ENCODE peak calls at places on chromosomes 2 and 18, in six cellular contexts. One of them, this sample, is unnamed.
A peak's percentile ranks its signal among the peaks of the same experiment; 100 is the strongest.

GRCh38 chr2:197309369-197310231 is 980 bp downstream of the ANKRD44 start:
- DNase-seq in CD8-positive, alpha-beta memory T cell: peak; percentile 69
- DNase-seq in K562: no peak
- DNase-seq in Panc1: no peak
- DNase-seq in prostate gland: peak; percentile 9
- DNase-seq in ascending aorta: no peak
- DNase-seq in this sample: no peak

GRCh38 chr2:238042849-238043584 is 17.8 kb upstream of the SCLY start:
- DNase-seq in CD8-positive, alpha-beta memory T cell: no peak
- DNase-seq in K562: no peak
- DNase-seq in Panc1: no peak
- DNase-seq in prostate gland: peak; percentile 21
- DNase-seq in ascending aorta: no peak
- DNase-seq in this sample: no peak

GRCh38 chr2:168614291-168615018 is 158.4 kb downstream of the CERS6 start:
- DNase-seq in CD8-positive, alpha-beta memory T cell: no peak
- DNase-seq in K562: no peak
- DNase-seq in Panc1: no peak
- DNase-seq in prostate gland: no peak
- DNase-seq in ascending aorta: no peak
- DNase-seq in this sample: no peak

GRCh38 chr2:240655931-240656886 is 26.5 kb downstream of the AQP12B start:
- DNase-seq in CD8-positive, alpha-beta memory T cell: no peak
- DNase-seq in K562: peak; percentile 4
- DNase-seq in Panc1: no peak
- DNase-seq in prostate gland: no peak
- DNase-seq in ascending aorta: no peak
- DNase-seq in this sample: peak; percentile 59

GRCh38 chr2:214412679-214413078 is 1.8 kb downstream of the VWC2L start:
- DNase-seq in CD8-positive, alpha-beta memory T cell: no peak
- DNase-seq in K562: no peak
- DNase-seq in Panc1: no peak
- DNase-seq in prostate gland: no peak
- DNase-seq in ascending aorta: no peak
- DNase-seq in this sample: no peak

GRCh38 chr2:68336192-68336591 is 16.4 kb upstream of the CNRIP1 start:
- DNase-seq in CD8-positive, alpha-beta memory T cell: no peak
- DNase-seq in K562: no peak
- DNase-seq in Panc1: no peak
- DNase-seq in prostate gland: no peak
- DNase-seq in ascending aorta: no peak
- DNase-seq in this sample: peak; percentile 11

GRCh38 chr2:105321875-105322646 is 7.5 kb downstream of the TGFBRAP1 start:
- DNase-seq in CD8-positive, alpha-beta memory T cell: no peak
- DNase-seq in K562: no peak
- DNase-seq in Panc1: no peak
- DNase-seq in prostate gland: no peak
- DNase-seq in ascending aorta: no peak
- DNase-seq in this sample: no peak

GRCh38 chr18:49849331-49850217 is 36.2 kb upstream of the ACAA2 start:
- DNase-seq in CD8-positive, alpha-beta memory T cell: no peak
- DNase-seq in K562: peak; percentile 24
- DNase-seq in Panc1: peak; percentile 36
- DNase-seq in prostate gland: no peak
- DNase-seq in ascending aorta: no peak
- DNase-seq in this sample: peak; percentile 82

GRCh38 chr2:189178726-189179606 is 595 bp downstream of the COL5A2 start:
- DNase-seq in CD8-positive, alpha-beta memory T cell: no peak
- DNase-seq in K562: no peak
- DNase-seq in Panc1: no peak
- DNase-seq in prostate gland: no peak
- DNase-seq in ascending aorta: no peak
- DNase-seq in this sample: peak; percentile 59

GRCh38 chr18:29218101-29218500 is 1041.2 kb upstream of the CDH2 start:
- DNase-seq in CD8-positive, alpha-beta memory T cell: no peak
- DNase-seq in K562: no peak
- DNase-seq in Panc1: no peak
- DNase-seq in prostate gland: no peak
- DNase-seq in ascending aorta: no peak
- DNase-seq in this sample: no peak

GRCh38 chr2:85255813-85256581 is 71.8 kb downstream of the TGOLN2 start:
- DNase-seq in CD8-positive, alpha-beta memory T cell: no peak
- DNase-seq in K562: no peak
- DNase-seq in Panc1: no peak
- DNase-seq in prostate gland: peak; percentile 47
- DNase-seq in ascending aorta: no peak
- DNase-seq in this sample: peak; percentile 36

GRCh38 chr2:70707706-70708105 is 60.3 kb downstream of the ADD2 start:
- DNase-seq in CD8-positive, alpha-beta memory T cell: no peak
- DNase-seq in K562: no peak
- DNase-seq in Panc1: no peak
- DNase-seq in prostate gland: no peak
- DNase-seq in ascending aorta: no peak
- DNase-seq in this sample: no peak

GRCh38 chr18:34723143-34723542 is 13.0 kb downstream of the DTNA start:
- DNase-seq in CD8-positive, alpha-beta memory T cell: no peak
- DNase-seq in K562: no peak
- DNase-seq in Panc1: no peak
- DNase-seq in prostate gland: no peak
- DNase-seq in ascending aorta: no peak
- DNase-seq in this sample: no peak

GRCh38 chr2:233439191-233439590 is 84.9 kb downstream of the DGKD start:
- DNase-seq in CD8-positive, alpha-beta memory T cell: no peak
- DNase-seq in K562: no peak
- DNase-seq in Panc1: no peak
- DNase-seq in prostate gland: no peak
- DNase-seq in ascending aorta: no peak
- DNase-seq in this sample: no peak

GRCh38 chr2:215238485-215239098 is 73.3 kb upstream of the ATIC start:
- DNase-seq in CD8-positive, alpha-beta memory T cell: no peak
- DNase-seq in K562: no peak
- DNase-seq in Panc1: no peak
- DNase-seq in prostate gland: no peak
- DNase-seq in ascending aorta: no peak
- DNase-seq in this sample: no peak

GRCh38 chr18:26483633-26484032 is 64.7 kb downstream of the KCTD1 start:
- DNase-seq in CD8-positive, alpha-beta memory T cell: no peak
- DNase-seq in K562: no peak
- DNase-seq in Panc1: no peak
- DNase-seq in prostate gland: no peak
- DNase-seq in ascending aorta: no peak
- DNase-seq in this sample: no peak

GRCh38 chr2:16553222-16553621 is 112.4 kb downstream of the CYRIA start:
- DNase-seq in CD8-positive, alpha-beta memory T cell: no peak
- DNase-seq in K562: peak; percentile 23
- DNase-seq in Panc1: no peak
- DNase-seq in prostate gland: peak; percentile 21
- DNase-seq in ascending aorta: no peak
- DNase-seq in this sample: peak; percentile 41

GRCh38 chr18:54878057-54878661 is 49.9 kb downstream of the RAB27B start:
- DNase-seq in CD8-positive, alpha-beta memory T cell: no peak
- DNase-seq in K562: no peak
- DNase-seq in Panc1: no peak
- DNase-seq in prostate gland: no peak
- DNase-seq in ascending aorta: no peak
- DNase-seq in this sample: peak; percentile 13

GRCh38 chr2:230886641-230887040 is 21.9 kb downstream of the ITM2C start:
- DNase-seq in CD8-positive, alpha-beta memory T cell: no peak
- DNase-seq in K562: no peak
- DNase-seq in Panc1: no peak
- DNase-seq in prostate gland: no peak
- DNase-seq in ascending aorta: no peak
- DNase-seq in this sample: no peak

GRCh38 chr18:6109743-6110142 is 214.4 kb upstream of the TMEM200C start:
- DNase-seq in CD8-positive, alpha-beta memory T cell: no peak
- DNase-seq in K562: no peak
- DNase-seq in Panc1: no peak
- DNase-seq in prostate gland: no peak
- DNase-seq in ascending aorta: no peak
- DNase-seq in this sample: no peak

GRCh38 chr2:54708584-54709340 is 14.7 kb upstream of the EML6 start:
- DNase-seq in CD8-positive, alpha-beta memory T cell: no peak
- DNase-seq in K562: no peak
- DNase-seq in Panc1: no peak
- DNase-seq in prostate gland: peak; percentile 47
- DNase-seq in ascending aorta: no peak
- DNase-seq in this sample: no peak

GRCh38 chr2:40361478-40361877 is 90.4 kb downstream of the SLC8A1 start:
- DNase-seq in CD8-positive, alpha-beta memory T cell: no peak
- DNase-seq in K562: no peak
- DNase-seq in Panc1: no peak
- DNase-seq in prostate gland: no peak
- DNase-seq in ascending aorta: no peak
- DNase-seq in this sample: no peak

GRCh38 chr2:101909760-101910159 is 82.0 kb upstream of the IL1R2 start:
- DNase-seq in CD8-positive, alpha-beta memory T cell: no peak
- DNase-seq in K562: no peak
- DNase-seq in Panc1: no peak
- DNase-seq in prostate gland: no peak
- DNase-seq in ascending aorta: no peak
- DNase-seq in this sample: no peak

DNA sequence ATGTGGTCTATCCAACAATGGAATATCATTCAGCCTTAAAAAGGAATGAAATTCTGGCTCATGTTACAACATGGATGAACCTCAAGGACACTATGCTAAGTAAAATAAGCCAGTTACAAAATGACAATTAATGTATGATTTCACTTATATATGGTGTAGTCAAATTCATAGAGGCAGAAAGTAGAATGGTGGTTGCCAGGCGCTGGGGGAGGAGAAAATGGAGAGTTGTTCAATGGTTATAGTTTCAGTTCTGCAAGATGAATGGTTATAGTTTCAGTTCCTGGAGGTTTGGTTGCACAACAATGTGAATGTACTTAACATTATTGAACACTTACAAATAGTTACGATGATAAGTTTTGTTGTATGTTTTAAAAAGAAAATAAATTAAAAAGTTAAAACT is 79.2 kb upstream of the IL1R2 start:
- DNase-seq in CD8-positive, alpha-beta memory T cell: no peak
- DNase-seq in K562: no peak
- DNase-seq in Panc1: no peak
- DNase-seq in prostate gland: no peak
- DNase-seq in ascending aorta: no peak
- DNase-seq in this sample: no peak
- H3K4me3 ChIP-seq in CD8-positive, alpha-beta memory T cell: no peak overlapping the region
- H3K4me3 ChIP-seq in K562: no peak overlapping the region
- H3K4me3 ChIP-seq in Panc1: no peak overlapping the region
- H3K4me3 ChIP-seq in prostate gland: no peak overlapping the region
- H3K4me3 ChIP-seq in ascending aorta: no peak overlapping the region
- H3K4me3 ChIP-seq in this sample: no peak overlapping the region

GRCh38 chr2:38671303-38671702 is 5.4 kb downstream of the GALM start:
- DNase-seq in CD8-positive, alpha-beta memory T cell: no peak
- DNase-seq in K562: no peak
- DNase-seq in Panc1: no peak
- DNase-seq in prostate gland: no peak
- DNase-seq in ascending aorta: no peak
- DNase-seq in this sample: no peak

GRCh38 chr2:38672445-38673364 is 6.8 kb downstream of the GALM start:
- DNase-seq in CD8-positive, alpha-beta memory T cell: no peak
- DNase-seq in K562: no peak
- DNase-seq in Panc1: no peak
- DNase-seq in prostate gland: no peak
- DNase-seq in ascending aorta: no peak
- DNase-seq in this sample: no peak

GRCh38 chr2:38671946-38672345 is 6.0 kb downstream of the GALM start:
- DNase-seq in CD8-positive, alpha-beta memory T cell: no peak
- DNase-seq in K562: no peak
- DNase-seq in Panc1: no peak
- DNase-seq in prostate gland: no peak
- DNase-seq in ascending aorta: no peak
- DNase-seq in this sample: no peak

GRCh38 chr2:38682008-38682575 is 16.2 kb downstream of the GALM start:
- DNase-seq in CD8-positive, alpha-beta memory T cell: no peak
- DNase-seq in K562: no peak
- DNase-seq in Panc1: no peak
- DNase-seq in prostate gland: no peak
- DNase-seq in ascending aorta: no peak
- DNase-seq in this sample: no peak

DNA sequence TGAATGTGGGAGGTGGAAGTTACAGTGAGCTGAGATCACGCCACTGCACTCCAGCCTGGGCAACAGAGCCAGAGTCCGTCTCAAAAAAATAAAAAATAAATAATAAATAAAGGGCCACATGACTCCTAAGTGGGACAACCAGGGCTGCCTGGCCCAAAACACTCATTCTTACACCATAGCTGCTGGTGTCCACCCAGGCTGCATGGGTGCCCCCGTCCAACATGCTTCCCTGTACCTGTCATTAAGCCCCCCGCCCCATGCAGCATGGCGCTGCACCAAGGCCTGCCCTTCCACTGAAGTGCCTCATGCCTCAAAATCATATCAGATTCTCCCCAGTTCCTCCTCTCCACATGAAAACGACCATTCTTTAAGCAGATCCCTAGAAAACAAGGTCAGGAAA is 10.8 kb downstream of the GALM start:
- DNase-seq in CD8-positive, alpha-beta memory T cell: no peak
- DNase-seq in K562: no peak
- DNase-seq in Panc1: no peak
- DNase-seq in prostate gland: no peak
- DNase-seq in ascending aorta: no peak
- DNase-seq in this sample: no peak
- H3K27ac ChIP-seq in CD8-positive, alpha-beta memory T cell: no peak overlapping the region
- H3K27ac ChIP-seq in K562: no peak overlapping the region
- H3K27ac ChIP-seq in Panc1: peak overlapping the region; percentile 19
- H3K27ac ChIP-seq in prostate gland: no peak overlapping the region
- H3K27ac ChIP-seq in ascending aorta: no peak overlapping the region
- H3K27ac ChIP-seq in this sample: no peak overlapping the region

GRCh38 chr2:36362291-36362690 is 6.7 kb downstream of the CRIM1 start:
- DNase-seq in CD8-positive, alpha-beta memory T cell: no peak
- DNase-seq in K562: no peak
- DNase-seq in Panc1: no peak
- DNase-seq in prostate gland: no peak
- DNase-seq in ascending aorta: no peak
- DNase-seq in this sample: peak; percentile 62
- H3K36me3 ChIP-seq in CD8-positive, alpha-beta memory T cell: no peaks in the 10 kb centered on the region
- H3K36me3 ChIP-seq in K562: no peaks in the 10 kb centered on the region
- H3K36me3 ChIP-seq in Panc1: peaks cover 3% of the 10 kb centered on the region
- H3K36me3 ChIP-seq in prostate gland: no peaks in the 10 kb centered on the region
- H3K36me3 ChIP-seq in ascending aorta: no peaks in the 10 kb centered on the region
- H3K36me3 ChIP-seq in this sample: peaks cover 10% of the 10 kb centered on the region

GRCh38 chr18:13560306-13560705 is 166.1 kb downstream of the FAM210A start:
- DNase-seq in CD8-positive, alpha-beta memory T cell: no peak
- DNase-seq in K562: no peak
- DNase-seq in Panc1: no peak
- DNase-seq in prostate gland: no peak
- DNase-seq in ascending aorta: no peak
- DNase-seq in this sample: no peak

GRCh38 chr18:13558790-13559189 is 167.6 kb downstream of the FAM210A start:
- DNase-seq in CD8-positive, alpha-beta memory T cell: no peak
- DNase-seq in K562: no peak
- DNase-seq in Panc1: no peak
- DNase-seq in prostate gland: no peak
- DNase-seq in ascending aorta: no peak
- DNase-seq in this sample: no peak

GRCh38 chr18:13555192-13555591 is 171.2 kb downstream of the FAM210A start:
- DNase-seq in CD8-positive, alpha-beta memory T cell: no peak
- DNase-seq in K562: no peak
- DNase-seq in Panc1: no peak
- DNase-seq in prostate gland: no peak
- DNase-seq in ascending aorta: no peak
- DNase-seq in this sample: no peak

GRCh38 chr18:13556497-13556896 is 169.9 kb downstream of the FAM210A start:
- DNase-seq in CD8-positive, alpha-beta memory T cell: no peak
- DNase-seq in K562: no peak
- DNase-seq in Panc1: no peak
- DNase-seq in prostate gland: no peak
- DNase-seq in ascending aorta: no peak
- DNase-seq in this sample: no peak

GRCh38 chr18:13558132-13558531 is 168.2 kb downstream of the FAM210A start:
- DNase-seq in CD8-positive, alpha-beta memory T cell: no peak
- DNase-seq in K562: peak; percentile 64
- DNase-seq in Panc1: peak; percentile 30
- DNase-seq in prostate gland: no peak
- DNase-seq in ascending aorta: no peak
- DNase-seq in this sample: peak; percentile 24
- H3K4me3 ChIP-seq in CD8-positive, alpha-beta memory T cell: no peak overlapping the region
- H3K4me3 ChIP-seq in K562: no peak overlapping the region
- H3K4me3 ChIP-seq in Panc1: no peak overlapping the region
- H3K4me3 ChIP-seq in prostate gland: no peak overlapping the region
- H3K4me3 ChIP-seq in ascending aorta: no peak overlapping the region
- H3K4me3 ChIP-seq in this sample: no peak overlapping the region

This sample was measured in brain microvascular endothelial cell.